ENCODE peak calls at places on chromosome 2, in ten cellular contexts. P is AG04450, F is colonic mucosa, J is psoas muscle, E is HFFc6, Q is Calu3, M is fibroblast of lung, R is AG09319, K is IMR-90, X is brain microvascular endothelial cell. T is an unnamed sample.
A peak's percentile ranks its signal among the peaks of the same experiment; 100 is the strongest.

GRCh38 chr2:39739386-39739785 is 39.7 kb downstream of the THUMPD2 start:
- DNase-seq in P (no peak), F (no peak), J (no peak), E (no peak), Q (no peak), M (no peak), R (no peak), K (no peak), X (no peak), T (no peak)

GRCh38 chr2:107698861-107699260 is 127.8 kb upstream of the RGPD4 start:
- DNase-seq in P (no peak), F (no peak), J (no peak), E (no peak), Q (no peak), M (no peak), R (no peak), K (no peak), X (peak; percentile 7), T (no peak)

GRCh38 chr2:192775461-192776262 is 580.9 kb upstream of the TMEFF2 start:
- DNase-seq in P (no peak), F (no peak), J (no peak), E (no peak), Q (no peak), M (no peak), R (no peak), K (no peak), X (no peak), T (no peak)

GRCh38 chr2:102366406-102367112 is 11.0 kb downstream of the IL18R1 start:
- DNase-seq in P (no peak), F (no peak), J (no peak), E (no peak), Q (no peak), M (no peak), R (no peak), K (no peak), X (no peak), T (no peak)

GRCh38 chr2:39688181-39688580 is 22.5 kb downstream of the TMEM178A start:
- DNase-seq in P (no peak), F (no peak), J (no peak), E (no peak), Q (no peak), M (no peak), R (no peak), K (no peak), X (no peak), T (no peak)

GRCh38 chr2:189421644-189422043 is 19.6 kb upstream of the WDR75 start:
- DNase-seq in P (no peak), F (no peak), J (no peak), E (peak; percentile 88), Q (no peak), M (peak; percentile 90), R (no peak), K (peak; percentile 89), X (peak; percentile 88), T (peak; percentile 69)

GRCh38 chr2:197286805-197287595 is 23.6 kb downstream of the ANKRD44 start:
- DNase-seq in P (peak; percentile 78), F (peak; percentile 41), J (no peak), E (peak; percentile 92), Q (peak; percentile 30), M (peak; percentile 95), R (peak; percentile 54), K (peak; percentile 97), X (peak; percentile 91), T (peak; percentile 85)

GRCh38 chr2:127986548-127987079 is 41.2 kb downstream of the SAP130 start:
- DNase-seq in P (no peak), F (no peak), J (no peak), E (no peak), Q (no peak), M (no peak), R (no peak), K (no peak), X (no peak), T (no peak)

GRCh38 chr2:124088621-124089020 is 63.5 kb downstream of the CNTNAP5 start:
- DNase-seq in P (no peak), F (no peak), J (no peak), E (no peak), Q (no peak), M (no peak), R (no peak), K (no peak), X (no peak), T (no peak)

GRCh38 chr2:75053484-75054112 is 95.2 kb downstream of the POLE4 start:
- DNase-seq in P (no peak), F (no peak), J (no peak), E (peak; percentile 11), Q (peak; percentile 57), M (no peak), R (no peak), K (peak; percentile 16), X (peak; percentile 20), T (peak; percentile 62)

DNA sequence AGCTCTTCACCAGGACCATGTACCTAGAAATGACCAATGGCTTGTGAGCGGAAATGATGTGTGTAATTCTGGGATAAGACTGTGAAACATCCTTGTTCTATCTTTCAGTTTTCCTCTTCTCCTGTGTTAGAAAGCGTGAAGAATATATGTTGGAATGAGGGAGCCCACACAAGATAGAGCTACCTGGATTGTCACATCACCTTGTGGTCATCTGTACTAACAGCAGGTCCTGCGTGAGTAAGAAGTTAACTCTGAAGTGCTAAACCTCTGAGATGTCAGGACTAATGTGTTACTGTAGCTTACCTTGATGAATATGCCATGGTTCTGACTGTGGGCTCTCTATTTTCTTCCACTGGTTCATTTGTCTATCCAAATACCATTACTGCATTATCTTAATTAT is 75.6 kb downstream of the FASTKD2 start:
- DNase-seq in P (no peak), F (no peak), J (no peak), E (no peak), Q (no peak), M (no peak), R (no peak), K (no peak), X (no peak), T (no peak)
- TF ChIP-seq CTCF in P (no peak), F (no peak), J (no peak), E (no peak), Q (no peak), M (no peak), R (no peak), K (no peak), X (no peak), T (no peak)

GRCh38 chr2:96209011-96209728 is 543 bp upstream of the STARD7 start:
- DNase-seq in P (no peak), F (no peak), J (no peak), E (no peak), Q (no peak), M (no peak), R (no peak), K (no peak), X (no peak), T (no peak)
- TF ChIP-seq CTCF in P (no peak), F (no peak), J (no peak), E (peak; percentile 40), Q (no peak), M (no peak), R (no peak), K (no peak), X (no peak), T (no peak)

DNA sequence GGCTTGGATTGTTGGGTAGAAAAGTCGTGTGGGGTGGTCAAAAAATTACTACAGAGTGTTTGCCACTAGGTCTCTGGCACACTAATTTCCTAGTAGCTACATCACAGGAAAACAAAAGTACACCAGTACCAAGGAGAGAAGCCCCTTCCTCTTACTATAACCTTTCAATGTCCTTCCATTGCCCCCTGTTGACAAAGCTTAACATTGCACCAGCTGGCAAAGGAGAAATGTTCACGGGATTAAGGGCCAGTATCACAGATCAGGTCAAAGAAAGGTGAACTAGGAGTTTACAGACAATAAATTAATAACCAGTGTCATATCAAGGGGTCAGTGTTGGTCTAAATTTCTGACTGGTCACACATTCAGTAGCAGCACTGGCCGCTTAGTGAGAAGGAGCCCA is 1139.6 kb upstream of the FAM98A start:
- DNase-seq in P (no peak), F (no peak), J (no peak), E (no peak), Q (peak; percentile 6), M (no peak), R (no peak), K (no peak), X (no peak), T (no peak)
- TF ChIP-seq CTCF in P (no peak), F (no peak), J (no peak), E (no peak), Q (no peak), M (no peak), R (no peak), K (no peak), X (no peak), T (peak; percentile 11)

DNA sequence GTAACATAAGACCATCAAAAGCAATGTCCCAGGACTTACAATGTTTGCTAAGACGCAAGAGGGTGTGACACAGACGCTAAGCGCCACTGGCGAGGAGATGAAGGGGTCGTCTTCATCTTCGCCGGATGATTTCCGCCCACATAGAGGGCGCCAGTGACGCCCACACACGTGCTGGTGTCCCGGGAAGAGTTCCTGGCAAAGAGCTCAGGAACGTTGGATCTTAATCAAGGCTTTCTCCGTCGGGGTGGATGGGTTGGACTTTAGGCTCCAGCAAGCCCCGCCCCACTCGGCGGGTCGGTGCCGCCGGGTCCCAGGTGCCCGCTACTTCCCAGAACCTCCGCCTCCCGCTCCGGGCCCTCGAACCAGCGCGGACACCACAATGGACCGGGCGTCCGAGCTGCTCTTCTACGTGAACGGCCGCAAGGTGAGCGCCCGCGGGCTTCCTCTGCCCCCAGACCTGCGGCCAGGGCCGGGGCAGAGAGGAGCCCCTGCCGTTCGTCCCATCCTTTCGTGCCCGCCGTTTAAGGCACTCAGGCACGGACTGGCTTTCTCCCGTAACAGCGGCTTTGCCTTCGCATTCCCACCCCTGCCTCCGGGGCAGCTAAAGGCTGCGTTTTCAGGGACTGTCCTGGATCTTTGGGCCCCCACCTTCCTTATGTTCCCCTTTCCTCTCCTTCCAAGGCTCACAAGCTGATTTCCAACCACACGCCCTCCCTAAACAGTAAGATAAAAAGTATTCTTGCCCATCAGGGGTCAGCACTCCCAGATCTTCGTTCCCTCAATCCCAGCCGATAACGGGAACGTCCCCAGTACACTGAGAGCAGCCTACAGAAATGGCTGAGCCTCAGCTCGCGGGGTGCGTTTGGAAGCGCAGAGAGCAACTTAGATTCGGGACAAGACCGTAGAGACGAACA is at the start of gene AOX1:
- DNase-seq in P (no peak), F (peak; percentile 64), J (peak; percentile 81), E (peak; percentile 59), Q (peak; percentile 34), M (peak; percentile 47), R (no peak), K (peak; percentile 45), X (peak; percentile 18), T (no peak)
- TF ChIP-seq CTCF in P (peak; percentile 30), F (no peak), J (no peak), E (peak; percentile 54), Q (no peak), M (peak; percentile 8), R (peak; percentile 20), K (no peak), X (peak; percentile 24), T (no peak)

DNA sequence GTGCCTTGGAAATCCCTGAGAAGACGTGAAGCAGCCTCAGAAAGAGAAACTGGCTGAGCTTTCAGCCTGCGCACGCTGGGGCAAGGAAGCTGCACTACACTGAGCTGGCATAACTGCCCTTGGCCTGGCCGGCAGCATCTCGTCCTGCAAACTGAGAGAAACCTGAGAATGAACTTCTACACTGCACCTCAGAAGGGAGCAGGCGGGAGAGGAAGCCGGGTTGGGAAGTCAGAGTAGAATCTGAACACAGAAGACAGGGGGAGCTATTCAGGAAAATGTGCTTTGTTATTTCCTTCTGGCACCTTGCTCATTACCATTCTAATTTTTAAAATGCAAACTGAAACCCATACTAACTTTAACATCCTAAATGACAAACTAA is 70.9 kb downstream of the ZEB2 start:
- DNase-seq in P (no peak), F (no peak), J (no peak), E (no peak), Q (no peak), M (no peak), R (no peak), K (no peak), X (no peak), T (no peak)
- TF ChIP-seq CTCF in P (peak; percentile 28), F (peak; percentile 28), J (peak; percentile 62), E (peak; percentile 76), Q (no peak), M (no peak), R (peak; percentile 32), K (peak; percentile 16), X (peak; percentile 53), T (no peak)